ENCODE peak calls at places on chromosomes 6 and 20, in five cellular contexts. M is activated T-helper 1 cell treated with Interleukin-2 at 50 U/mL for 16 hours; Z is HT1080; T is hypothalamus; F is stimulated activated naive CD8-positive, alpha-beta T cell treated with anti-CD3 and anti-CD28 coated beads, Interleukin-15, amount 100 ng/mL, for 72 hours. O is an unnamed sample.

GRCh38 chr6:167546611-167547327 is 221.9 kb downstream of the TTLL2 start:
- DNase-seq in M (no peak), Z (no peak), T (no peak), F (no peak), O (no peak)

GRCh38 chr6:169073311-169073710 is 180.3 kb downstream of the THBS2 start:
- DNase-seq in M (no peak), Z (no peak), T (no peak), F (no peak), O (no peak)

GRCh38 chr6:163416640-163417253 is 2.2 kb downstream of the QKI start:
- DNase-seq in M (no peak), Z (peak), T (no peak), F (no peak), O (no peak)

GRCh38 chr6:41652876-41653641 is 14.8 kb downstream of the MDFI start:
- DNase-seq in M (no peak), Z (no peak), T (no peak), F (no peak), O (no peak)

GRCh38 chr6:1688396-1688795 is 78.7 kb downstream of the FOXC1 start:
- DNase-seq in M (no peak), Z (no peak), T (no peak), F (no peak), O (no peak)

GRCh38 chr6:157800420-157801237 is 22.4 kb upstream of the SNX9 start:
- DNase-seq in M (no peak), Z (peak), T (no peak), F (peak), O (no peak)

GRCh38 chr6:137768935-137769334 is 98.1 kb upstream of the TNFAIP3 start:
- DNase-seq in M (no peak), Z (no peak), T (no peak), F (no peak), O (no peak)

GRCh38 chr20:50645253-50646068 is 45.9 kb downstream of the RIPOR3 start:
- DNase-seq in M (no peak), Z (peak), T (no peak), F (no peak), O (peak)

GRCh38 chr20:10577648-10578047 is 96.2 kb downstream of the JAG1 start:
- DNase-seq in M (no peak), Z (no peak), T (no peak), F (no peak), O (no peak)

GRCh38 chr6:166672624-166673165 is 45.6 kb upstream of the RPS6KA2 start:
- DNase-seq in M (no peak), Z (no peak), T (no peak), F (no peak), O (no peak)

GRCh38 chr20:62365814-62366369 is 1.2 kb downstream of the LAMA5 start:
- DNase-seq in M (no peak), Z (no peak), T (no peak), F (no peak), O (peak)

GRCh38 chr6:14035448-14035847 is 82.1 kb upstream of the CD83 start:
- DNase-seq in M (no peak), Z (peak), T (no peak), F (no peak), O (no peak)

GRCh38 chr20:13105864-13106457 is 97.2 kb downstream of the SPTLC3 start:
- DNase-seq in M (no peak), Z (peak), T (no peak), F (no peak), O (no peak)

GRCh38 chr20:50426865-50427739 is 83.1 kb upstream of the PTPN1 start:
- DNase-seq in M (no peak), Z (no peak), T (no peak), F (no peak), O (no peak)

O was measured in DMS79.